ENCODE peak calls at places on chromosomes 16 and 17, in ten cellular contexts. One of them, this sample, is unnamed.

GRCh38 chr16:84777435-84777834 is 42.4 kb upstream of the CRISPLD2 start:
- DNase-seq in activated CD4-positive, alpha-beta memory T cell treated with anti-CD3 and anti-CD28 coated beads for 36 hours: no peak
- DNase-seq in sciatic nerve: no peak
- DNase-seq in activated gamma-delta T cell treated with Interleukin-2 at 50 U/mL for 16 hours: no peak
- DNase-seq in Calu3: no peak
- DNase-seq in SHP77: no peak
- DNase-seq in lower lobe of right lung: no peak
- DNase-seq in BJ: no peak
- DNase-seq in HCT116: no peak
- DNase-seq in C1 segment of cervical spinal cord: peak
- DNase-seq in this sample: no peak

GRCh38 chr16:50537533-50538290 is 10.5 kb upstream of the NKD1 start:
- DNase-seq in C1 segment of cervical spinal cord: no peak
- DNase-seq in Calu3: no peak
- DNase-seq in sciatic nerve: peak
- DNase-seq in activated gamma-delta T cell treated with Interleukin-2 at 50 U/mL for 16 hours: no peak
- DNase-seq in lower lobe of right lung: no peak
- DNase-seq in HCT116: no peak
- DNase-seq in activated CD4-positive, alpha-beta memory T cell treated with anti-CD3 and anti-CD28 coated beads for 36 hours: no peak
- DNase-seq in BJ: no peak
- DNase-seq in SHP77: no peak
- DNase-seq in this sample: no peak

GRCh38 chr16:84299734-84300440 is 5.2 kb downstream of the WFDC1 start:
- DNase-seq in activated gamma-delta T cell treated with Interleukin-2 at 50 U/mL for 16 hours: no peak
- DNase-seq in sciatic nerve: no peak
- DNase-seq in BJ: no peak
- DNase-seq in lower lobe of right lung: no peak
- DNase-seq in C1 segment of cervical spinal cord: no peak
- DNase-seq in Calu3: no peak
- DNase-seq in activated CD4-positive, alpha-beta memory T cell treated with anti-CD3 and anti-CD28 coated beads for 36 hours: no peak
- DNase-seq in SHP77: no peak
- DNase-seq in HCT116: no peak
- DNase-seq in this sample: no peak

GRCh38 chr16:797120-797420 is 3.5 kb downstream of the GNG13 start:
- DNase-seq in lower lobe of right lung: no peak
- DNase-seq in C1 segment of cervical spinal cord: no peak
- DNase-seq in activated gamma-delta T cell treated with Interleukin-2 at 50 U/mL for 16 hours: no peak
- DNase-seq in activated CD4-positive, alpha-beta memory T cell treated with anti-CD3 and anti-CD28 coated beads for 36 hours: peak
- DNase-seq in BJ: no peak
- DNase-seq in sciatic nerve: no peak
- DNase-seq in Calu3: peak
- DNase-seq in HCT116: no peak
- DNase-seq in SHP77: no peak
- DNase-seq in this sample: no peak

GRCh38 chr16:50505714-50506542 is 42.3 kb upstream of the NKD1 start:
- DNase-seq in C1 segment of cervical spinal cord: no peak
- DNase-seq in Calu3: no peak
- DNase-seq in BJ: no peak
- DNase-seq in sciatic nerve: no peak
- DNase-seq in HCT116: no peak
- DNase-seq in SHP77: no peak
- DNase-seq in activated gamma-delta T cell treated with Interleukin-2 at 50 U/mL for 16 hours: no peak
- DNase-seq in lower lobe of right lung: no peak
- DNase-seq in activated CD4-positive, alpha-beta memory T cell treated with anti-CD3 and anti-CD28 coated beads for 36 hours: no peak
- DNase-seq in this sample: no peak

GRCh38 chr17:73118876-73119485 is 26.5 kb upstream of the SLC39A11 start:
- DNase-seq in activated CD4-positive, alpha-beta memory T cell treated with anti-CD3 and anti-CD28 coated beads for 36 hours: no peak
- DNase-seq in HCT116: no peak
- DNase-seq in activated gamma-delta T cell treated with Interleukin-2 at 50 U/mL for 16 hours: no peak
- DNase-seq in lower lobe of right lung: no peak
- DNase-seq in sciatic nerve: no peak
- DNase-seq in C1 segment of cervical spinal cord: no peak
- DNase-seq in BJ: no peak
- DNase-seq in SHP77: peak
- DNase-seq in Calu3: no peak
- DNase-seq in this sample: no peak

GRCh38 chr17:79808763-79809529 is 12.1 kb upstream of the CBX8 start:
- DNase-seq in activated CD4-positive, alpha-beta memory T cell treated with anti-CD3 and anti-CD28 coated beads for 36 hours: peak
- DNase-seq in lower lobe of right lung: no peak
- DNase-seq in BJ: no peak
- DNase-seq in activated gamma-delta T cell treated with Interleukin-2 at 50 U/mL for 16 hours: no peak
- DNase-seq in SHP77: peak
- DNase-seq in Calu3: peak
- DNase-seq in HCT116: peak
- DNase-seq in sciatic nerve: no peak
- DNase-seq in C1 segment of cervical spinal cord: no peak
- DNase-seq in this sample: no peak

GRCh38 chr16:83666449-83666848 is 141.3 kb upstream of the HSBP1 start:
- DNase-seq in lower lobe of right lung: no peak
- DNase-seq in SHP77: no peak
- DNase-seq in activated CD4-positive, alpha-beta memory T cell treated with anti-CD3 and anti-CD28 coated beads for 36 hours: no peak
- DNase-seq in activated gamma-delta T cell treated with Interleukin-2 at 50 U/mL for 16 hours: no peak
- DNase-seq in sciatic nerve: no peak
- DNase-seq in HCT116: no peak
- DNase-seq in BJ: no peak
- DNase-seq in C1 segment of cervical spinal cord: no peak
- DNase-seq in Calu3: no peak
- DNase-seq in this sample: no peak

GRCh38 chr17:50046667-50047066 is 9.2 kb upstream of the ITGA3 start:
- DNase-seq in C1 segment of cervical spinal cord: no peak
- DNase-seq in activated CD4-positive, alpha-beta memory T cell treated with anti-CD3 and anti-CD28 coated beads for 36 hours: no peak
- DNase-seq in lower lobe of right lung: no peak
- DNase-seq in Calu3: no peak
- DNase-seq in BJ: no peak
- DNase-seq in sciatic nerve: peak
- DNase-seq in SHP77: no peak
- DNase-seq in HCT116: no peak
- DNase-seq in activated gamma-delta T cell treated with Interleukin-2 at 50 U/mL for 16 hours: no peak
- DNase-seq in this sample: peak

GRCh38 chr16:12113581-12114375 is 137.2 kb downstream of the SNX29 start:
- DNase-seq in SHP77: no peak
- DNase-seq in lower lobe of right lung: no peak
- DNase-seq in HCT116: no peak
- DNase-seq in BJ: no peak
- DNase-seq in C1 segment of cervical spinal cord: no peak
- DNase-seq in activated gamma-delta T cell treated with Interleukin-2 at 50 U/mL for 16 hours: no peak
- DNase-seq in activated CD4-positive, alpha-beta memory T cell treated with anti-CD3 and anti-CD28 coated beads for 36 hours: no peak
- DNase-seq in Calu3: no peak
- DNase-seq in sciatic nerve: peak
- DNase-seq in this sample: peak

GRCh38 chr17:32264823-32265191 is 825 bp upstream of the RHBDL3 start:
- DNase-seq in lower lobe of right lung: peak
- DNase-seq in activated CD4-positive, alpha-beta memory T cell treated with anti-CD3 and anti-CD28 coated beads for 36 hours: no peak
- DNase-seq in HCT116: no peak
- DNase-seq in Calu3: no peak
- DNase-seq in activated gamma-delta T cell treated with Interleukin-2 at 50 U/mL for 16 hours: no peak
- DNase-seq in SHP77: no peak
- DNase-seq in C1 segment of cervical spinal cord: no peak
- DNase-seq in sciatic nerve: no peak
- DNase-seq in BJ: no peak
- DNase-seq in this sample: no peak

GRCh38 chr16:83995756-83996155 is 27.7 kb downstream of the NECAB2 start:
- DNase-seq in activated CD4-positive, alpha-beta memory T cell treated with anti-CD3 and anti-CD28 coated beads for 36 hours: no peak
- DNase-seq in C1 segment of cervical spinal cord: peak
- DNase-seq in BJ: no peak
- DNase-seq in Calu3: no peak
- DNase-seq in activated gamma-delta T cell treated with Interleukin-2 at 50 U/mL for 16 hours: no peak
- DNase-seq in SHP77: no peak
- DNase-seq in HCT116: peak
- DNase-seq in sciatic nerve: no peak
- DNase-seq in lower lobe of right lung: peak
- DNase-seq in this sample: no peak

GRCh38 chr16:24986512-24987303 is 28.5 kb downstream of the ARHGAP17 start:
- DNase-seq in BJ: peak
- DNase-seq in activated gamma-delta T cell treated with Interleukin-2 at 50 U/mL for 16 hours: no peak
- DNase-seq in C1 segment of cervical spinal cord: no peak
- DNase-seq in SHP77: no peak
- DNase-seq in lower lobe of right lung: no peak
- DNase-seq in Calu3: no peak
- DNase-seq in sciatic nerve: no peak
- DNase-seq in HCT116: no peak
- DNase-seq in activated CD4-positive, alpha-beta memory T cell treated with anti-CD3 and anti-CD28 coated beads for 36 hours: no peak
- DNase-seq in this sample: no peak

GRCh38 chr17:74736423-74737298 is at the start of gene RAB37:
- DNase-seq in activated CD4-positive, alpha-beta memory T cell treated with anti-CD3 and anti-CD28 coated beads for 36 hours: peak
- DNase-seq in Calu3: peak
- DNase-seq in activated gamma-delta T cell treated with Interleukin-2 at 50 U/mL for 16 hours: peak
- DNase-seq in BJ: no peak
- DNase-seq in SHP77: no peak
- DNase-seq in HCT116: peak
- DNase-seq in lower lobe of right lung: peak
- DNase-seq in C1 segment of cervical spinal cord: no peak
- DNase-seq in sciatic nerve: no peak
- DNase-seq in this sample: no peak

GRCh38 chr16:12158428-12158827 is 181.9 kb downstream of the SNX29 start:
- DNase-seq in activated CD4-positive, alpha-beta memory T cell treated with anti-CD3 and anti-CD28 coated beads for 36 hours: no peak
- DNase-seq in lower lobe of right lung: no peak
- DNase-seq in HCT116: no peak
- DNase-seq in Calu3: no peak
- DNase-seq in sciatic nerve: no peak
- DNase-seq in activated gamma-delta T cell treated with Interleukin-2 at 50 U/mL for 16 hours: no peak
- DNase-seq in BJ: peak
- DNase-seq in SHP77: no peak
- DNase-seq in C1 segment of cervical spinal cord: no peak
- DNase-seq in this sample: peak

GRCh38 chr16:80718480-80719220 is 85.7 kb downstream of the CDYL2 start:
- DNase-seq in BJ: no peak
- DNase-seq in HCT116: no peak
- DNase-seq in SHP77: peak
- DNase-seq in activated gamma-delta T cell treated with Interleukin-2 at 50 U/mL for 16 hours: no peak
- DNase-seq in Calu3: peak
- DNase-seq in activated CD4-positive, alpha-beta memory T cell treated with anti-CD3 and anti-CD28 coated beads for 36 hours: no peak
- DNase-seq in C1 segment of cervical spinal cord: no peak
- DNase-seq in lower lobe of right lung: no peak
- DNase-seq in sciatic nerve: no peak
- DNase-seq in this sample: no peak

GRCh38 chr16:68948230-68948910 is 105.0 kb downstream of the TANGO6 start:
- DNase-seq in Calu3: no peak
- DNase-seq in BJ: no peak
- DNase-seq in SHP77: no peak
- DNase-seq in activated gamma-delta T cell treated with Interleukin-2 at 50 U/mL for 16 hours: no peak
- DNase-seq in C1 segment of cervical spinal cord: no peak
- DNase-seq in sciatic nerve: no peak
- DNase-seq in activated CD4-positive, alpha-beta memory T cell treated with anti-CD3 and anti-CD28 coated beads for 36 hours: no peak
- DNase-seq in lower lobe of right lung: no peak
- DNase-seq in HCT116: no peak
- DNase-seq in this sample: no peak

GRCh38 chr17:68701046-68701445 is 99.9 kb upstream of the FAM20A start:
- DNase-seq in BJ: no peak
- DNase-seq in lower lobe of right lung: no peak
- DNase-seq in Calu3: no peak
- DNase-seq in SHP77: no peak
- DNase-seq in activated CD4-positive, alpha-beta memory T cell treated with anti-CD3 and anti-CD28 coated beads for 36 hours: no peak
- DNase-seq in C1 segment of cervical spinal cord: no peak
- DNase-seq in sciatic nerve: no peak
- DNase-seq in activated gamma-delta T cell treated with Interleukin-2 at 50 U/mL for 16 hours: no peak
- DNase-seq in HCT116: no peak
- DNase-seq in this sample: no peak

GRCh38 chr17:77361986-77362620 is 221.3 kb downstream of the SEC14L1 start:
- DNase-seq in HCT116: no peak
- DNase-seq in activated CD4-positive, alpha-beta memory T cell treated with anti-CD3 and anti-CD28 coated beads for 36 hours: no peak
- DNase-seq in SHP77: no peak
- DNase-seq in C1 segment of cervical spinal cord: no peak
- DNase-seq in BJ: no peak
- DNase-seq in sciatic nerve: peak
- DNase-seq in activated gamma-delta T cell treated with Interleukin-2 at 50 U/mL for 16 hours: no peak
- DNase-seq in lower lobe of right lung: no peak
- DNase-seq in Calu3: no peak
- DNase-seq in this sample: peak

GRCh38 chr17:78986048-78986648 is 6.4 kb upstream of the LGALS3BP start:
- DNase-seq in sciatic nerve: no peak
- DNase-seq in Calu3: no peak
- DNase-seq in C1 segment of cervical spinal cord: no peak
- DNase-seq in activated gamma-delta T cell treated with Interleukin-2 at 50 U/mL for 16 hours: no peak
- DNase-seq in SHP77: peak
- DNase-seq in lower lobe of right lung: no peak
- DNase-seq in HCT116: no peak
- DNase-seq in BJ: no peak
- DNase-seq in activated CD4-positive, alpha-beta memory T cell treated with anti-CD3 and anti-CD28 coated beads for 36 hours: no peak
- DNase-seq in this sample: peak

GRCh38 chr17:47941998-47942490 is 673 bp downstream of the PNPO start:
- DNase-seq in C1 segment of cervical spinal cord: no peak
- DNase-seq in HCT116: no peak
- DNase-seq in sciatic nerve: no peak
- DNase-seq in SHP77: no peak
- DNase-seq in activated CD4-positive, alpha-beta memory T cell treated with anti-CD3 and anti-CD28 coated beads for 36 hours: peak
- DNase-seq in Calu3: no peak
- DNase-seq in lower lobe of right lung: no peak
- DNase-seq in activated gamma-delta T cell treated with Interleukin-2 at 50 U/mL for 16 hours: no peak
- DNase-seq in BJ: no peak
- DNase-seq in this sample: no peak

GRCh38 chr17:77875051-77875780 is 83.3 kb upstream of the TNRC6C start:
- DNase-seq in lower lobe of right lung: no peak
- DNase-seq in activated gamma-delta T cell treated with Interleukin-2 at 50 U/mL for 16 hours: no peak
- DNase-seq in sciatic nerve: no peak
- DNase-seq in BJ: peak
- DNase-seq in HCT116: no peak
- DNase-seq in Calu3: no peak
- DNase-seq in SHP77: no peak
- DNase-seq in activated CD4-positive, alpha-beta memory T cell treated with anti-CD3 and anti-CD28 coated beads for 36 hours: no peak
- DNase-seq in C1 segment of cervical spinal cord: no peak
- DNase-seq in this sample: no peak

GRCh38 chr17:13751485-13751793 is 149.7 kb upstream of the HS3ST3A1 start:
- DNase-seq in activated CD4-positive, alpha-beta memory T cell treated with anti-CD3 and anti-CD28 coated beads for 36 hours: no peak
- DNase-seq in activated gamma-delta T cell treated with Interleukin-2 at 50 U/mL for 16 hours: no peak
- DNase-seq in Calu3: no peak
- DNase-seq in lower lobe of right lung: no peak
- DNase-seq in sciatic nerve: no peak
- DNase-seq in SHP77: no peak
- DNase-seq in C1 segment of cervical spinal cord: no peak
- DNase-seq in BJ: no peak
- DNase-seq in HCT116: no peak
- DNase-seq in this sample: no peak

GRCh38 chr16:66549284-66550131 is at the start of gene TK2:
- DNase-seq in C1 segment of cervical spinal cord: peak
- DNase-seq in activated gamma-delta T cell treated with Interleukin-2 at 50 U/mL for 16 hours: peak
- DNase-seq in HCT116: no peak
- DNase-seq in lower lobe of right lung: peak
- DNase-seq in activated CD4-positive, alpha-beta memory T cell treated with anti-CD3 and anti-CD28 coated beads for 36 hours: peak
- DNase-seq in BJ: no peak
- DNase-seq in Calu3: peak
- DNase-seq in sciatic nerve: peak
- DNase-seq in SHP77: no peak
- DNase-seq in this sample: peak

GRCh38 chr17:6061290-6061689 is 8.9 kb upstream of the WSCD1 start:
- DNase-seq in lower lobe of right lung: no peak
- DNase-seq in HCT116: peak
- DNase-seq in C1 segment of cervical spinal cord: no peak
- DNase-seq in BJ: no peak
- DNase-seq in activated gamma-delta T cell treated with Interleukin-2 at 50 U/mL for 16 hours: no peak
- DNase-seq in activated CD4-positive, alpha-beta memory T cell treated with anti-CD3 and anti-CD28 coated beads for 36 hours: no peak
- DNase-seq in SHP77: no peak
- DNase-seq in sciatic nerve: no peak
- DNase-seq in Calu3: no peak
- DNase-seq in this sample: no peak

GRCh38 chr17:37088459-37088858 is 139.7 kb downstream of the AATF start:
- DNase-seq in lower lobe of right lung: no peak
- DNase-seq in C1 segment of cervical spinal cord: no peak
- DNase-seq in HCT116: no peak
- DNase-seq in sciatic nerve: no peak
- DNase-seq in BJ: no peak
- DNase-seq in Calu3: peak
- DNase-seq in activated CD4-positive, alpha-beta memory T cell treated with anti-CD3 and anti-CD28 coated beads for 36 hours: peak
- DNase-seq in activated gamma-delta T cell treated with Interleukin-2 at 50 U/mL for 16 hours: peak
- DNase-seq in SHP77: no peak
- DNase-seq in this sample: no peak

GRCh38 chr16:67936124-67936875 is at the start of gene PSMB10:
- DNase-seq in lower lobe of right lung: peak
- DNase-seq in activated gamma-delta T cell treated with Interleukin-2 at 50 U/mL for 16 hours: peak
- DNase-seq in sciatic nerve: peak
- DNase-seq in C1 segment of cervical spinal cord: peak
- DNase-seq in activated CD4-positive, alpha-beta memory T cell treated with anti-CD3 and anti-CD28 coated beads for 36 hours: no peak
- DNase-seq in Calu3: peak
- DNase-seq in BJ: no peak
- DNase-seq in SHP77: no peak
- DNase-seq in HCT116: no peak
- DNase-seq in this sample: no peak

GRCh38 chr17:20059728-20060188 is 50.6 kb downstream of the SPECC1 start:
- DNase-seq in SHP77: peak
- DNase-seq in C1 segment of cervical spinal cord: no peak
- DNase-seq in Calu3: no peak
- DNase-seq in lower lobe of right lung: no peak
- DNase-seq in activated gamma-delta T cell treated with Interleukin-2 at 50 U/mL for 16 hours: no peak
- DNase-seq in activated CD4-positive, alpha-beta memory T cell treated with anti-CD3 and anti-CD28 coated beads for 36 hours: no peak
- DNase-seq in sciatic nerve: no peak
- DNase-seq in BJ: no peak
- DNase-seq in HCT116: no peak
- DNase-seq in this sample: no peak